ENCODE peak calls at places on chromosomes 7 and 10, in eight cellular contexts. E is psoas muscle, Q is colonic mucosa, I is progenitor cell of endocrine pancreas, C is left lung, L is lower leg skin, F is endodermal cell, Z is gastrocnemius medialis. R is an unnamed sample.

GRCh38 chr10:62049815-62050626 is 148.5 kb downstream of the ARID5B start:
- DNase-seq in E (no peak), Q (no peak), I (no peak), C (no peak), L (no peak), F (no peak), Z (no peak), R (no peak)

GRCh38 chr10:124063736-124064135 is 29.7 kb downstream of the CHST15 start:
- DNase-seq in E (no peak), Q (no peak), I (no peak), C (no peak), L (no peak), F (no peak), Z (no peak), R (no peak)

GRCh38 chr10:49325131-49325915 is 26.4 kb downstream of the C10orf71 start:
- DNase-seq in E (no peak), Q (no peak), I (no peak), C (no peak), L (peak; percentile 63), F (no peak), Z (no peak), R (no peak)

GRCh38 chr10:71985542-71986250 is 21.5 kb downstream of the CHST3 start:
- DNase-seq in E (peak; percentile 49), Q (no peak), I (no peak), C (no peak), L (no peak), F (no peak), Z (peak; percentile 50), R (no peak)

GRCh38 chr10:44046605-44047004 is 338.3 kb downstream of the CXCL12 start:
- DNase-seq in E (no peak), Q (no peak), I (no peak), C (no peak), L (no peak), F (peak; percentile 55), Z (no peak), R (no peak)

GRCh38 chr10:97025613-97026242 is 160.0 kb downstream of the SLIT1 start:
- DNase-seq in E (peak; percentile 70), Q (peak; percentile 64), I (no peak), C (no peak), L (no peak), F (peak; percentile 84), Z (peak; percentile 82), R (peak; percentile 35)

GRCh38 chr7:51228386-51228958 is 88.1 kb downstream of the COBL start:
- DNase-seq in E (no peak), Q (no peak), I (no peak), C (no peak), L (peak; percentile 2), F (no peak), Z (no peak), R (no peak)

GRCh38 chr10:125116652-125117310 is 43.6 kb downstream of the CTBP2 start:
- DNase-seq in E (peak; percentile 47), Q (no peak), I (no peak), C (peak; percentile 53), L (no peak), F (no peak), Z (no peak), R (no peak)

GRCh38 chr7:151782598-151783448 is 94.1 kb downstream of the PRKAG2 start:
- DNase-seq in E (peak; percentile 87), Q (peak; percentile 62), I (peak; percentile 78), C (peak; percentile 96), L (peak; percentile 95), F (peak; percentile 95), Z (peak; percentile 56), R (peak; percentile 72)

GRCh38 chr10:120505866-120506265 is 48.8 kb downstream of the PLPP4 start:
- DNase-seq in E (no peak), Q (no peak), I (no peak), C (no peak), L (no peak), F (no peak), Z (no peak), R (no peak)

GRCh38 chr7:122013070-122013469 is 131.0 kb downstream of the AASS start:
- DNase-seq in E (no peak), Q (no peak), I (no peak), C (no peak), L (no peak), F (no peak), Z (no peak), R (no peak)

GRCh38 chr7:42700376-42701327 is 211.2 kb downstream of the C7orf25 start:
- DNase-seq in E (no peak), Q (no peak), I (no peak), C (no peak), L (no peak), F (no peak), Z (no peak), R (no peak)

GRCh38 chr10:89702121-89702480 is 711 bp downstream of the KIF20B start:
- DNase-seq in E (no peak), Q (peak; percentile 25), I (no peak), C (no peak), L (no peak), F (peak; percentile 50), Z (no peak), R (no peak)

GRCh38 chr7:33757563-33758165 is 147.7 kb upstream of the BMPER start:
- DNase-seq in E (no peak), Q (peak; percentile 42), I (no peak), C (no peak), L (no peak), F (no peak), Z (no peak), R (no peak)

GRCh38 chr7:90425376-90425775 is 22.1 kb downstream of the CLDN12 start:
- DNase-seq in E (no peak), Q (no peak), I (no peak), C (no peak), L (no peak), F (no peak), Z (no peak), R (no peak)

GRCh38 chr10:15744217-15744865 is 24.6 kb upstream of the ITGA8 start:
- DNase-seq in E (no peak), Q (peak; percentile 60), I (peak; percentile 15), C (no peak), L (no peak), F (peak; percentile 91), Z (no peak), R (no peak)

GRCh38 chr10:100535338-100535714 is 417 bp upstream of the HIF1AN start:
- DNase-seq in E (no peak), Q (no peak), I (no peak), C (no peak), L (no peak), F (no peak), Z (no peak), R (no peak)
- TF ChIP-seq CTCF in E (no peak), Q (no peak), I (no peak), C (no peak), L (no peak), F (no peak), Z (no peak), R (no peak)

GRCh38 chr7:40828686-40829085 is 693.9 kb downstream of the SUGCT start:
- DNase-seq in E (no peak), Q (no peak), I (no peak), C (no peak), L (no peak), F (no peak), Z (no peak), R (no peak)

GRCh38 chr7:40829201-40829600 is 694.4 kb downstream of the SUGCT start:
- DNase-seq in E (no peak), Q (no peak), I (no peak), C (no peak), L (no peak), F (no peak), Z (no peak), R (no peak)

GRCh38 chr7:40836218-40836617 is 701.4 kb downstream of the SUGCT start:
- DNase-seq in E (no peak), Q (no peak), I (no peak), C (no peak), L (no peak), F (no peak), Z (no peak), R (no peak)

DNA sequence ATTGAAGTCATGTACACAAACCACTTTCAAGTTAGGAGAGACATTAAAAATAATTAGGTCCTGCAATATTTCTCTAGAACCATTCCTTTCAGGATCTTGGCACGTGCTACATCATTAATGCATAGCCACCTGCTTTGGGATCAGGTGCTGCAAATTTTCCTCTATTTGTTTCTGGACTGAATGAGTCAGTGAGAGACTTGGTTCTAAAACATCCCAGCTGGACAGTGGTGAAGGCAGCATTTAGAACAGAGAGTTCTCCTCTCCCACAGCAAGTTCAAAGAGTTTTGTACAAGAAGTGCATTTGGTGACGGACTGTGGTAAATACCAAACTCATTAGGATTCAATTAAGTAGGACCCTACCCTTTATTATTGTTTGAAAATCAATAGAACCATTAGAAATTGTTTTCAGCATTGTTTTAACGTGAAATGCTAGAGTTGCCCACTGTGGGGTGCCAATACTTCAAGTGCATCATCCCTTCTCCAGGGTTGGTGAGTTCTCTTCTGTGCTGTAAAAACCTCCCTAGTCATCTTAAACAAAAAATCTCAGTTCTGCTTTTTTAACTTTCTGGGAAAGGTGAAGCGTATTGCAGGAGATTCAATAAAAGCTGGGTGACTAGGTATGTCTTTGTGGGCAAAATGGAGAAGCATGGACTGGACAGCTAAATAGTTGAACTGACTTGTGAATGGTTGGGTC is 698.9 kb downstream of the SUGCT start:
- DNase-seq in E (no peak), Q (no peak), I (no peak), C (no peak), L (no peak), F (no peak), Z (no peak), R (no peak)
- TF ChIP-seq CTCF in E (no peak), Q (no peak), I (no peak), C (no peak), L (no peak), F (peak; percentile 40), Z (no peak), R (no peak)

GRCh38 chr10:17239671-17240460 is 11.8 kb downstream of the VIM start:
- DNase-seq in E (no peak), Q (no peak), I (no peak), C (no peak), L (no peak), F (no peak), Z (no peak), R (no peak)

GRCh38 chr10:17237163-17237562 is 9.1 kb downstream of the VIM start:
- DNase-seq in E (no peak), Q (no peak), I (no peak), C (no peak), L (no peak), F (no peak), Z (no peak), R (no peak)

GRCh38 chr10:17237915-17238444 is 9.9 kb downstream of the VIM start:
- DNase-seq in E (no peak), Q (no peak), I (no peak), C (no peak), L (no peak), F (no peak), Z (no peak), R (no peak)

GRCh38 chr10:17239276-17239660 is 11.2 kb downstream of the VIM start:
- DNase-seq in E (no peak), Q (no peak), I (no peak), C (no peak), L (no peak), F (no peak), Z (no peak), R (no peak)

GRCh38 chr10:17238445-17239275 is 10.6 kb downstream of the VIM start:
- DNase-seq in E (no peak), Q (no peak), I (no peak), C (no peak), L (no peak), F (no peak), Z (no peak), R (no peak)
- TF ChIP-seq CTCF in E (no peak), Q (no peak), I (no peak), C (no peak), L (no peak), F (no peak), Z (no peak), R (no peak)

GRCh38 chr7:8436965-8437364 is 3.6 kb downstream of the NXPH1 start:
- DNase-seq in E (no peak), Q (peak; percentile 48), I (peak; percentile 75), C (peak; percentile 81), L (no peak), F (peak; percentile 95), Z (no peak), R (no peak)
- TF ChIP-seq CTCF in E (peak; percentile 15), Q (peak; percentile 56), I (peak; percentile 91), C (peak; percentile 39), L (no peak), F (peak; percentile 96), Z (peak; percentile 17), R (no peak)

R was measured in natural killer cell.